ENCODE peak calls at places on chromosomes 12 and 14, in six cellular contexts. E, G, F, W, X and L are unnamed samples.

GRCh38 chr14:64918216-64918615 is 4.0 kb downstream of the CHURC1 start:
- DNase-seq in E (no peak), G (no peak), F (no peak), W (no peak), X (no peak), L (no peak)

GRCh38 chr14:67263499-67264149 is 22.4 kb downstream of the PALS1 start:
- DNase-seq in E (no peak), G (no peak), F (no peak), W (no peak), X (no peak), L (no peak)

GRCh38 chr12:56080556-56081138 is 682 bp downstream of the ERBB3 start:
- DNase-seq in E (no peak), G (no peak), F (no peak), W (peak), X (peak), L (no peak)

GRCh38 chr14:61585598-61586538 is 109.4 kb upstream of the HIF1A start:
- DNase-seq in E (no peak), G (no peak), F (peak), W (peak), X (no peak), L (peak)

GRCh38 chr14:102620413-102620812 is 28.0 kb downstream of the RCOR1 start:
- DNase-seq in E (no peak), G (peak), F (no peak), W (no peak), X (no peak), L (no peak)

GRCh38 chr14:69260979-69261605 is 1.1 kb downstream of the GALNT16 start:
- DNase-seq in E (no peak), G (no peak), F (peak), W (peak), X (peak), L (no peak)

GRCh38 chr14:54781936-54782802 is 120.5 kb downstream of the GCH1 start:
- DNase-seq in E (no peak), G (no peak), F (no peak), W (no peak), X (no peak), L (no peak)

GRCh38 chr14:64193821-64194220 is 100.3 kb downstream of the ESR2 start:
- DNase-seq in E (no peak), G (no peak), F (no peak), W (no peak), X (peak), L (no peak)

GRCh38 chr14:101937926-101938767 is 26.2 kb upstream of the DYNC1H1 start:
- DNase-seq in E (no peak), G (no peak), F (no peak), W (no peak), X (no peak), L (no peak)

GRCh38 chr12:114450511-114451300 is 44.8 kb upstream of the TBX5 start:
- DNase-seq in E (no peak), G (no peak), F (no peak), W (no peak), X (peak), L (peak)

GRCh38 chr12:121968880-121969279 is 50.5 kb downstream of the CFAP251 start:
- DNase-seq in E (no peak), G (no peak), F (no peak), W (no peak), X (no peak), L (no peak)

GRCh38 chr12:111636209-111636928 is 37.3 kb upstream of the ATXN2 start:
- DNase-seq in E (peak), G (peak), F (peak), W (peak), X (peak), L (peak)

GRCh38 chr14:38065101-38065762 is 142.5 kb upstream of the SSTR1 start:
- DNase-seq in E (no peak), G (no peak), F (no peak), W (no peak), X (peak), L (no peak)

GRCh38 chr12:25924535-25925001 is 33.9 kb upstream of the RASSF8 start:
- DNase-seq in E (no peak), G (peak), F (no peak), W (no peak), X (no peak), L (no peak)

GRCh38 chr12:75690556-75690955 is 179.1 kb upstream of the KRR1 start:
- DNase-seq in E (no peak), G (peak), F (no peak), W (no peak), X (no peak), L (no peak)

GRCh38 chr14:68506645-68507405 is 286.0 kb downstream of the ZFP36L1 start:
- DNase-seq in E (no peak), G (no peak), F (no peak), W (no peak), X (no peak), L (no peak)

GRCh38 chr12:93453633-93454032 is 11.9 kb upstream of the UBE2N start:
- DNase-seq in E (no peak), G (peak), F (no peak), W (no peak), X (peak), L (no peak)

GRCh38 chr12:57031228-57031670 is 14.9 kb upstream of the TAC3 start:
- DNase-seq in E (no peak), G (no peak), F (no peak), W (peak), X (peak), L (no peak)

GRCh38 chr14:102927878-102928411 is 5.5 kb downstream of the AMN start:
- DNase-seq in E (no peak), G (no peak), F (no peak), W (peak), X (peak), L (no peak)

GRCh38 chr12:57592551-57593165 is 1.7 kb downstream of the PIP4K2C start:
- DNase-seq in E (no peak), G (no peak), F (no peak), W (no peak), X (no peak), L (no peak)

GRCh38 chr14:56855891-56856461 is 45.7 kb upstream of the OTX2 start:
- DNase-seq in E (peak), G (no peak), F (no peak), W (peak), X (peak), L (no peak)

GRCh38 chr14:72516936-72517408 is 376.9 kb downstream of the DPF3 start:
- DNase-seq in E (peak), G (peak), F (peak), W (peak), X (peak), L (peak)

GRCh38 chr12:49543914-49544815 is 5.3 kb downstream of the KCNH3 start:
- DNase-seq in E (no peak), G (no peak), F (no peak), W (no peak), X (peak), L (no peak)

GRCh38 chr14:102930753-102931579 is 8.5 kb downstream of the AMN start:
- DNase-seq in E (peak), G (no peak), F (no peak), W (peak), X (peak), L (no peak)

GRCh38 chr12:64083285-64084210 is 138.5 kb downstream of the KICS2 start:
- DNase-seq in E (peak), G (peak), F (peak), W (peak), X (no peak), L (peak)

GRCh38 chr14:24680516-24680915 is 46.5 kb upstream of the GZMB start:
- DNase-seq in E (no peak), G (no peak), F (no peak), W (no peak), X (no peak), L (no peak)

GRCh38 chr14:105140581-105140980 is 28.0 kb downstream of the JAG2 start:
- DNase-seq in E (no peak), G (no peak), F (no peak), W (no peak), X (no peak), L (no peak)

GRCh38 chr12:51246254-51246853 is 7.7 kb downstream of the DAZAP2 start:
- DNase-seq in E (no peak), G (no peak), F (no peak), W (peak), X (no peak), L (no peak)
- TF ChIP-seq CTCF in E (no peak), G (no peak), F (no peak), W (no peak), X (peak), L (peak)

DNA sequence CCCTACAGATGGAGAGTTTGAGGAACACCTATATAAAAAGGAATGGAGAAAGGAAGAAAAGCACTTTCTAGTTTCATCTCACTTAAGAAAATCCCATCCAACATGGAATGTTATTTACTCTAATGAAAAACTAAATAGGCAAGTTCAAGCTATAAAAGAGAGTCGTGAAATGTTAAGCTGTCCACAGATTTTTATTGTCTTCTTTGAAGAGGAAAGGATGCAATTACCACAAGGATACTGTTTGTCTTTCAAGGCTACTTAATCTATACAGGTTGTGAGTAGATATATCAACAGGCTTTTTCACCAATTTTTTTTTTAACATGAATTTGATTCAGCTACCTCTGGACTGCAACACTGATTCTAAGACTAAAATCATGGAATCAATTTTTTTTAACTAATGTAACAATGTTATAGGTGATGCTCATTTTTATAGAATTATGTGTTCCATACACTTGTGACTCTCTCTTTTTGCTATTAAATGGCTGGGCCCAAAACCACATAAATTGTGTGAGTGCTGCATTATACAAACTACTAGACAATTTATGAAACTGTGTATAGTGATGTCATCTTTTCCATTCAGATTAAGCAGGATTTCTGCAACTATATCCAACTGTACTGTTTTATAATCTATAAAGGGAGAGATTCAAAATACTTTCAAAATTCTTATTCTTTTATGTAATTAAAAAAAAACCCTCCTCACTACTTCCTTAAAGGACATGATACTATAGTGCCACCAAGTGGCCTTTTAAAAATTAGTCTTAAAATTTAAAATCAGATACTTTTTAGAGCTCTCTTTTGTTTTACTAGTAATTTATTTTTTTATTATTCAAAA is 26.7 kb upstream of the BMAL2 start:
- DNase-seq in E (no peak), G (peak), F (no peak), W (no peak), X (peak), L (no peak)
- TF ChIP-seq CTCF in E (peak), G (peak), F (peak), W (peak), X (no peak), L (peak)

GRCh38 chr12:105378821-105379400 is 48.4 kb downstream of the C12orf75 start:
- DNase-seq in E (no peak), G (no peak), F (no peak), W (no peak), X (no peak), L (no peak)
- TF ChIP-seq CTCF in E (peak), G (peak), F (no peak), W (no peak), X (peak), L (no peak)

GRCh38 chr12:44874981-44875416 is 1.1 kb downstream of the NELL2 start:
- DNase-seq in E (no peak), G (no peak), F (no peak), W (no peak), X (peak), L (no peak)

GRCh38 chr12:44876554-44877275 is 600 bp upstream of the NELL2 start:
- DNase-seq in E (peak), G (no peak), F (peak), W (peak), X (peak), L (no peak)

GRCh38 chr12:44875954-44876553 is at the start of gene NELL2:
- DNase-seq in E (no peak), G (no peak), F (peak), W (peak), X (peak), L (no peak)

GRCh38 chr12:44875417-44875953 is 630 bp downstream of the NELL2 start:
- DNase-seq in E (no peak), G (no peak), F (no peak), W (no peak), X (peak), L (no peak)

DNA sequence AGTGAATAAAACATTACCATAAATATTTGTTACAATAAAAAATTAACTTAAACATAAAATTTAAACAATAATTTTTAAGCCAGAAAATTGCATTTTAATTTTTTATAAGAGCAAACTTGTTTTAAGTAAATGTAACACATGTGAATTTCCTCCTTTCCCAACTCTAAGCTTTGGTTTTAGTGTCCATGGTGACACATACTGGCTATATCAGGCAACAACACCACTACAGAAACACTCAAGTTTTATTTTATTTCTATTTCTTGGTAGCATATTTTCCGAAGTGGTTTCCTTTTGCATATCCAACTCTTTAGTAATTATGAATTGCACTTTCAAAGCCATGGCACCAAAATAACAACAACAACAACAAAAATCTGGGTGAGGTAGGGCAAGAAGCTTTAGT is 2.2 kb downstream of the NELL2 start:
- DNase-seq in E (peak), G (no peak), F (no peak), W (no peak), X (peak), L (no peak)
- TF ChIP-seq CTCF in E (peak), G (no peak), F (no peak), W (no peak), X (peak), L (peak)